ENCODE peak calls at places on chromosome X, in six cellular contexts. B is lung, O is mesothelial cell of epicardium, A is neural crest cell, G is transverse colon, D is PC-3. K is an unnamed sample.

GRCh38 chrX:74467656-74468055 is 46.4 kb downstream of the SLC16A2 start:
- DNase-seq in G (no peak), D (no peak), A (no peak), B (peak), O (no peak), K (no peak)

GRCh38 chrX:154368630-154369452 is 5.6 kb downstream of the FLNA start:
- DNase-seq in O (peak), G (peak), B (peak), A (no peak), D (peak), K (peak)

GRCh38 chrX:16957751-16958150 is 11.3 kb downstream of the REPS2 start:
- DNase-seq in O (no peak), B (no peak), A (no peak), D (no peak), G (no peak), K (no peak)

GRCh38 chrX:46574337-46574940 is 874 bp downstream of the CHST7 start:
- DNase-seq in A (peak), G (no peak), O (no peak), B (no peak), D (no peak), K (peak)

GRCh38 chrX:121958886-121959285 is 911.5 kb downstream of the GLUD2 start:
- DNase-seq in G (no peak), D (peak), A (no peak), B (no peak), O (no peak), K (no peak)

GRCh38 chrX:123230798-123231197 is 46.7 kb downstream of the GRIA3 start:
- DNase-seq in O (no peak), B (no peak), G (no peak), A (no peak), D (no peak), K (no peak)

GRCh38 chrX:74535211-74535621 is 79.2 kb downstream of the RLIM start:
- DNase-seq in O (no peak), A (no peak), G (peak), B (no peak), D (peak), K (no peak)

GRCh38 chrX:129606918-129607317 is 47.8 kb downstream of the APLN start:
- DNase-seq in O (peak), D (peak), G (peak), B (peak), A (peak), K (peak)

GRCh38 chrX:53318766-53319353 is 37.5 kb upstream of the IQSEC2 start:
- DNase-seq in O (no peak), B (no peak), G (no peak), A (no peak), D (no peak), K (no peak)
- TF ChIP-seq CTCF in O (no peak), B (no peak), G (no peak), A (no peak), D (no peak), K (no peak)

GRCh38 chrX:18931972-18932371 is 51.9 kb downstream of the PHKA2 start:
- DNase-seq in G (no peak), A (no peak), D (peak), O (no peak), B (no peak), K (no peak)
- TF ChIP-seq CTCF in G (no peak), A (peak), D (peak), O (no peak), B (no peak), K (peak)

DNA sequence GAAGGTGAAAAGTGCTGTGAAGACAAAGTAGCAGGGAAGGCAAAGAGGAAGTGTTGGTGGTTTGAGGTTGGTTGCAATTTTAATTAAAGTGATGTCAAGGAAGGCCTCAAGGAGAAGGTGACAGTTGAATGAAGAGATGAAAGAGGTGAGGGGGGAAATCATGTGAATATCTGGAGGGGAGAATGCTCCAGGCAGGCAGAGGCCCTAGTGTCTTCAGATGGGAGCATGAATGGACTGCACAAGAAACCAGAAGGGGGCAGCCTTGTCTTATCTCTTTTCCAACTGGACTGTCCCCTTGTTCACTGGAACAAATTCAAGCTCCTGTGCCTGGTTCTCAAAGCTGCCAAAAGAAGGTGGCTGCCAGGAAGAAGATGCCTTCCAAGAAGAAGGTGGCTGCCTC is 68.4 kb downstream of the MAOB start:
- DNase-seq in G (no peak), A (peak), D (peak), O (no peak), B (no peak), K (peak)
- TF ChIP-seq CTCF in G (no peak), A (peak), D (peak), O (no peak), B (no peak), K (no peak)

GRCh38 chrX:9329056-9329455 is 135.8 kb upstream of the TBL1X start:
- DNase-seq in A (no peak), B (no peak), G (no peak), O (no peak), D (no peak), K (no peak)

GRCh38 chrX:9324676-9325075 is 140.2 kb upstream of the TBL1X start:
- DNase-seq in B (no peak), G (no peak), A (no peak), O (no peak), D (peak), K (no peak)

GRCh38 chrX:9327086-9327746 is 137.6 kb upstream of the TBL1X start:
- DNase-seq in D (peak), O (no peak), A (no peak), B (no peak), G (no peak), K (no peak)

GRCh38 chrX:9327747-9328145 is 137.1 kb upstream of the TBL1X start:
- DNase-seq in O (no peak), D (peak), G (no peak), B (no peak), A (no peak), K (no peak)

DNA sequence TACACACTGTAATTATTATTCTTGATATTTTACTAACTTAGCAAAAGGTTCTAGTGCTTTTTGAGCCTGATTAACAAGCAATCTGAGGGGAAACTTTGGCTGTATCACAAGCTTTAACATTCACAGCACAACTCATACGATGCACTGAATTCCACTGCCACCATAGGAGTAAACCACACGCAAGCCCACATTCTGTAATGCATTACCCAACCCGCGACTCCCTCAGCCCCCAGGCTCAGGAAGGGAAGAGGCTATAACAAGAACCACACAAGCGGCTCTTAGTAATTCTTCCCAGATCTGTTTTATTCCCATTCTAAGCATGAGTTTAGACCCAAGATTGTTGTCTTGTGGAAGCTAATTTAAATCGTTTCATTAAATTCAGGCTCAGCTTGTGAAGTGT is 138.5 kb upstream of the TBL1X start:
- DNase-seq in D (no peak), O (no peak), B (no peak), G (no peak), A (no peak), K (no peak)
- TF ChIP-seq CTCF in D (no peak), O (no peak), B (no peak), G (no peak), A (no peak), K (no peak)

DNA sequence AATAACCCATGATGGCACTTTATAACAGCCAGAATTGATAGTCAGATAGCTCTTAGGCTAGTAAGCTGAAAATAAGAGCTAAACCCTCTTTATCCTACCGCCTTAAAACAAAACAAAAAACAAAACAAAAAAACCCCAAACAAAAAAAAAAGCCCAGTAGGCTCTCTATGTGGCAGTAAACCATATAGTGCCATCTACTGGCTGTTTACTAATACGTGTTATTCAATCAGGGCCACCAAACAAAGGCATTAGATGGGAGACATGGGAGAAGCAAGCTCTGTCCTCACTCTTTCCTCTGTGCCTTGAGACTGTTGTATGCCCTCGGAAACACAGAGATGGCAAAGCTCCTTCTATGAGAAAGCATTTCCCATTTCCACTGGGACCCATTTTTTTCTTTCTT is 148.8 kb upstream of the MID1 start:
- DNase-seq in O (no peak), G (no peak), B (no peak), D (peak), A (no peak), K (no peak)
- TF ChIP-seq CTCF in O (no peak), G (peak), B (no peak), D (peak), A (peak), K (peak)